ENCODE peak calls at places on chromosomes 4 and X, in six cellular contexts. Y, W, R, G, E and Q are unnamed samples.

GRCh38 chr4:98710831-98711230 is 52.4 kb upstream of the TSPAN5 start:
- DNase-seq in E (no peak), R (no peak), Y (no peak), W (no peak), G (no peak), Q (no peak)

GRCh38 chrX:123665197-123665596 is 67.7 kb downstream of the THOC2 start:
- DNase-seq in W (no peak), Y (no peak), G (no peak), R (no peak), E (no peak), Q (no peak)

GRCh38 chr4:10180927-10181744 is 64.5 kb upstream of the WDR1 start:
- DNase-seq in R (no peak), W (no peak), Y (no peak), E (no peak), G (no peak), Q (no peak)

GRCh38 chr4:48403358-48403757 is 62.0 kb downstream of the SLAIN2 start:
- DNase-seq in W (no peak), R (no peak), G (no peak), E (no peak), Y (no peak), Q (no peak)

GRCh38 chr4:184705692-184706091 is 28.2 kb downstream of the CENPU start:
- DNase-seq in E (no peak), Y (no peak), W (no peak), R (no peak), G (no peak), Q (no peak)

GRCh38 chr4:119774840-119775239 is 146.2 kb upstream of the PDE5A start:
- DNase-seq in Y (no peak), R (no peak), E (no peak), W (no peak), G (no peak), Q (no peak)

GRCh38 chr4:113996599-113997177 is 17.2 kb upstream of the ARSJ start:
- DNase-seq in Y (no peak), R (no peak), G (no peak), E (no peak), W (no peak), Q (no peak)

GRCh38 chr4:37431417-37431743 is 186.8 kb downstream of the NWD2 start:
- DNase-seq in G (no peak), W (peak; percentile 87), E (no peak), R (no peak), Y (no peak), Q (no peak)

GRCh38 chr4:83150563-83151330 is 36.2 kb upstream of the PLAC8 start:
- DNase-seq in R (no peak), Y (peak; percentile 35), W (peak; percentile 43), G (no peak), E (no peak), Q (no peak)

GRCh38 chrX:113389846-113390245 is 549.2 kb upstream of the AMOT start:
- DNase-seq in R (no peak), E (no peak), W (no peak), Y (no peak), G (no peak), Q (no peak)

GRCh38 chr4:1010522-1011021 is 854 bp upstream of the FGFRL1 start:
- DNase-seq in E (no peak), R (peak; percentile 91), Y (peak; percentile 63), G (peak; percentile 53), W (no peak), Q (no peak)

GRCh38 chrX:371907-372306 is 14.8 kb downstream of the PPP2R3B start:
- DNase-seq in W (no peak), Y (no peak), E (no peak), R (no peak), G (no peak), Q (no peak)

GRCh38 chrX:102957751-102958150 is 20.7 kb downstream of the RAB40AL start:
- DNase-seq in R (no peak), Y (no peak), E (no peak), W (no peak), G (no peak), Q (no peak)

GRCh38 chrX:87409113-87409841 is 108.3 kb upstream of the KLHL4 start:
- DNase-seq in E (no peak), Y (no peak), G (no peak), W (peak; percentile 15), R (no peak), Q (peak; percentile 56)

GRCh38 chr4:165537028-165537648 is 158.3 kb downstream of the CPE start:
- DNase-seq in G (peak; percentile 51), R (no peak), Y (no peak), E (no peak), W (peak; percentile 40), Q (no peak)

GRCh38 chrX:134604701-134605271 is 53.5 kb downstream of the PLAC1 start:
- DNase-seq in Y (peak; percentile 74), E (no peak), G (peak; percentile 43), R (no peak), W (no peak), Q (no peak)

GRCh38 chrX:9746148-9746880 is 19.3 kb downstream of the GPR143 start:
- DNase-seq in E (no peak), G (no peak), Y (no peak), R (no peak), W (no peak), Q (no peak)

GRCh38 chr4:123666486-123666885 is 269.9 kb downstream of the SPRY1 start:
- DNase-seq in E (no peak), G (no peak), W (no peak), R (no peak), Y (no peak), Q (no peak)

GRCh38 chr4:189035091-189035490 is 895.9 kb downstream of the TRIML1 start:
- DNase-seq in G (no peak), W (no peak), Y (no peak), E (peak; percentile 78), R (no peak), Q (no peak)

GRCh38 chrX:141176586-141177451 is at the start of gene LDOC1:
- DNase-seq in G (no peak), Y (peak; percentile 73), R (peak; percentile 77), W (no peak), E (peak; percentile 92), Q (peak; percentile 80)
- TF ChIP-seq POLR2A in G (no peak), Y (no peak), R (no peak), W (no peak), E (no peak), Q (no peak)

GRCh38 chrX:46647251-46647650 is 73.7 kb downstream of the CHST7 start:
- DNase-seq in E (no peak), G (no peak), W (no peak), R (no peak), Y (no peak), Q (no peak)

GRCh38 chrX:46648660-46649059 is 75.1 kb downstream of the CHST7 start:
- DNase-seq in Y (no peak), R (no peak), E (no peak), W (no peak), G (no peak), Q (no peak)

GRCh38 chrX:46645614-46646013 is 72.0 kb downstream of the CHST7 start:
- DNase-seq in E (no peak), W (no peak), R (no peak), Y (no peak), G (no peak), Q (no peak)

GRCh38 chrX:46653482-46653881 is 79.9 kb downstream of the CHST7 start:
- DNase-seq in W (peak; percentile 3), G (no peak), R (no peak), E (no peak), Y (no peak), Q (no peak)

DNA sequence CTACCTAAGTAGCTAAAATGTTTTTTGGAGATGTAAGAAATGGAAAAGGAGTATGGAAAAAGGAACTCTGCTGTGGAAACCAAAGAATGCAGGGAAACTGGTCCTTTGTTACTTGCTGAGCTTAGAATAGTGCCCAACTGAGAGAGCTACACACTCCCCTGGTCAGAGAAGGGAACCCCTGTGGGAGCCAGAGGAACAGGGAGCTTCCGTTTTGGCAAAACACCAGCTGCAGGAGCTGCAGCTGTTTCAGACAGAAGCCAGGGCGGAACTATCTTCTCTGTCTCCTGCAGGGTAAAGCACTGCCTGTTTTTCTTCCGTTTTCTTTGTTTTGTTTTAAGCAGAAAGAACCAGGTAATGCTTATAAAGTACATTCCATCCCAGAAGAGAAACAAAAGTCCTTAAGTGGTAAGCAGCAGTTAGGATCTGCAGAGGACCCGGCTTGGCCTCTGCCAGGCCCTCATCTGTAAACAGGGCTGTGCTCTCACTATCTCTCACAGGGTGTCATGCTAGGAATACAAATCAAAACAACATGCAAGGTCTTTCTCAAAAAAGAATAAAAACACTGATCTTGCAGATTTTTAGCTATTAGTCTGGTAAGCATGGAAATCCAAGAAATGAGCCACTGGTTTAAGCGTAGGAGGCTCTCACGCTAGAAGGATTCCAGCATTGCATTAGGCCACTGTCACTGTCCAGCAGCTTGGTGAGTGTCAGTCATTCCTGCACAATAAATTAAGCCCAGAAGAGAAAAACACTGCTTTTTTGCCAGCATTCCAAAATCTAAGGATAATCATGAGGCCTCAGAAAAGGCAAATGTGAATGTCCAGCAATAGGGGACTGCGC is 76.1 kb downstream of the CHST7 start:
- DNase-seq in E (no peak), W (no peak), G (no peak), Y (peak; percentile 28), R (no peak), Q (no peak)
- TF ChIP-seq POLR2AphosphoS5 in E (no peak), W (no peak), G (no peak), Y (no peak), R (no peak), Q (no peak)

GRCh38 chrX:130339408-130340222 is at the start of gene SLC25A14:
- DNase-seq in R (peak; percentile 71), E (peak; percentile 91), W (peak; percentile 76), G (peak; percentile 51), Y (peak; percentile 77), Q (peak; percentile 63)
- TF ChIP-seq POLR2A in R (no peak), E (no peak), W (peak; percentile 65), G (no peak), Y (no peak), Q (no peak)

DNA sequence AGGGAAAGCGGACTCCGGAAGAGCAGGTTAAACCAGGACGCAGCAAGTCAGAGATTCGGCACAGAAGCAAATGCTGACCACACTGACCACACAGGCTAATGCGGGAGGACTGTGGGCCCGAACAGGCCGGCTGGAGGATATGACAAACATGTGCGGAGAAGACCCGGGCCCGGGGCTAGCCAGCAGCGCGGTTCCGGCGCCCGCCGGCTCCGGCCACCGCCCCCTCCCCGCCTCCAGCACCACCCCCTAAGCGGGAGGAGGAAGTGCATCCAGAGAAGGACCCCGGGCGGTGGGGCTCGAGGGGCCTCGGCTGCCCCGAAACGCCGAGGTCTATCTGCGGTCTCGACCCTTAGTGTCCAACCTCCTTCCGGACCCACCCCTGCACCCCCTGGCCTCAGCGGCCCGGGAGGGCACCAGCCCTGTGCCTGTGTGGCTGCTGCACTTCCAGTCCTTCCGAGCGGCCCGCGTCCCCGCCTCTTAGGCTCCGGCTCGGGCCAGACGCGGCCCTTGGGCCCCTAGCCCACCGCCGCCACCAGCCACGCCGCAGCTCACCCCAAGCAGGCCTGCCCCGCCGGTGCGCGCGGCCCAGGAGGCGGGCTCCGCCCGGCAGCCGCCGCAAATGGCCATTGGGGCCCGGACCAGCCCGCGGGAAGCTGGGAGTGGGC is 2.1 kb downstream of the ELOVL6 start:
- DNase-seq in W (peak; percentile 41), R (peak; percentile 69), G (no peak), E (no peak), Y (peak; percentile 45), Q (no peak)
- TF ChIP-seq POLR2AphosphoS5 in W (no peak), R (no peak), G (peak; percentile 39), E (no peak), Y (no peak), Q (no peak)